ENCODE peak calls at places on chromosomes 16 and 17, in ten cellular contexts. One of them, this sample, is unnamed.

GRCh38 chr16:309476-309875 is 26.5 kb downstream of the PDIA2 start:
- DNase-seq in NCI-H748 treated with DMSO at 0.1 percent for 48 hours: no peak
- DNase-seq in NCI-H1694: no peak
- DNase-seq in HFF-Myc: no peak
- DNase-seq in AG04450: no peak
- DNase-seq in frontal cortex: no peak
- DNase-seq in pons: no peak
- DNase-seq in Panc1: no peak
- DNase-seq in HFFc6: no peak
- DNase-seq in HTR-8/SVneo: no peak
- DNase-seq in this sample: no peak

GRCh38 chr16:52408197-52408845 is 138.6 kb downstream of the TOX3 start:
- DNase-seq in NCI-H748 treated with DMSO at 0.1 percent for 48 hours: no peak
- DNase-seq in NCI-H1694: no peak
- DNase-seq in HFF-Myc: no peak
- DNase-seq in AG04450: no peak
- DNase-seq in frontal cortex: no peak
- DNase-seq in pons: no peak
- DNase-seq in Panc1: no peak
- DNase-seq in HFFc6: no peak
- DNase-seq in HTR-8/SVneo: no peak
- DNase-seq in this sample: no peak

GRCh38 chr16:57028086-57028485 is 38.7 kb downstream of the NLRC5 start:
- DNase-seq in NCI-H748 treated with DMSO at 0.1 percent for 48 hours: no peak
- DNase-seq in NCI-H1694: no peak
- DNase-seq in HFF-Myc: no peak
- DNase-seq in AG04450: no peak
- DNase-seq in frontal cortex: no peak
- DNase-seq in pons: no peak
- DNase-seq in Panc1: no peak
- DNase-seq in HFFc6: no peak
- DNase-seq in HTR-8/SVneo: no peak
- DNase-seq in this sample: no peak

GRCh38 chr17:46865100-46865499 is 13.7 kb downstream of the WNT9B start:
- DNase-seq in NCI-H748 treated with DMSO at 0.1 percent for 48 hours: no peak
- DNase-seq in NCI-H1694: no peak
- DNase-seq in HFF-Myc: peak; percentile 4
- DNase-seq in AG04450: peak; percentile 6
- DNase-seq in frontal cortex: no peak
- DNase-seq in pons: no peak
- DNase-seq in Panc1: no peak
- DNase-seq in HFFc6: peak; percentile 36
- DNase-seq in HTR-8/SVneo: peak; percentile 64
- DNase-seq in this sample: no peak

GRCh38 chr16:10751291-10751697 is 7.7 kb downstream of the NUBP1 start:
- DNase-seq in NCI-H748 treated with DMSO at 0.1 percent for 48 hours: no peak
- DNase-seq in NCI-H1694: no peak
- DNase-seq in HFF-Myc: no peak
- DNase-seq in AG04450: no peak
- DNase-seq in frontal cortex: no peak
- DNase-seq in pons: no peak
- DNase-seq in Panc1: no peak
- DNase-seq in HFFc6: no peak
- DNase-seq in HTR-8/SVneo: no peak
- DNase-seq in this sample: no peak

GRCh38 chr17:19534562-19535149 is 1.0 kb downstream of the SLC47A1 start:
- DNase-seq in NCI-H748 treated with DMSO at 0.1 percent for 48 hours: no peak
- DNase-seq in NCI-H1694: no peak
- DNase-seq in HFF-Myc: no peak
- DNase-seq in AG04450: no peak
- DNase-seq in frontal cortex: no peak
- DNase-seq in pons: no peak
- DNase-seq in Panc1: no peak
- DNase-seq in HFFc6: no peak
- DNase-seq in HTR-8/SVneo: no peak
- DNase-seq in this sample: no peak

GRCh38 chr17:80726558-80727408 is 182.1 kb downstream of the RPTOR start:
- DNase-seq in NCI-H748 treated with DMSO at 0.1 percent for 48 hours: no peak
- DNase-seq in NCI-H1694: no peak
- DNase-seq in HFF-Myc: no peak
- DNase-seq in AG04450: no peak
- DNase-seq in frontal cortex: no peak
- DNase-seq in pons: no peak
- DNase-seq in Panc1: no peak
- DNase-seq in HFFc6: no peak
- DNase-seq in HTR-8/SVneo: no peak
- DNase-seq in this sample: no peak

GRCh38 chr16:11297492-11298142 is 16.5 kb upstream of the PRM1 start:
- DNase-seq in NCI-H748 treated with DMSO at 0.1 percent for 48 hours: no peak
- DNase-seq in NCI-H1694: no peak
- DNase-seq in HFF-Myc: no peak
- DNase-seq in AG04450: peak; percentile 33
- DNase-seq in frontal cortex: peak; percentile 40
- DNase-seq in pons: peak; percentile 62
- DNase-seq in Panc1: no peak
- DNase-seq in HFFc6: peak; percentile 23
- DNase-seq in HTR-8/SVneo: no peak
- DNase-seq in this sample: peak; percentile 81

GRCh38 chr17:66829386-66829864 is 5.5 kb upstream of the CACNG5 start:
- DNase-seq in NCI-H748 treated with DMSO at 0.1 percent for 48 hours: no peak
- DNase-seq in NCI-H1694: no peak
- DNase-seq in HFF-Myc: peak; percentile 19
- DNase-seq in AG04450: peak; percentile 16
- DNase-seq in frontal cortex: no peak
- DNase-seq in pons: no peak
- DNase-seq in Panc1: no peak
- DNase-seq in HFFc6: peak; percentile 26
- DNase-seq in HTR-8/SVneo: peak; percentile 78
- DNase-seq in this sample: no peak

GRCh38 chr16:5763176-5763575 is 665.6 kb upstream of the EEF2KMT start:
- DNase-seq in NCI-H748 treated with DMSO at 0.1 percent for 48 hours: no peak
- DNase-seq in NCI-H1694: no peak
- DNase-seq in HFF-Myc: no peak
- DNase-seq in AG04450: no peak
- DNase-seq in frontal cortex: no peak
- DNase-seq in pons: no peak
- DNase-seq in Panc1: no peak
- DNase-seq in HFFc6: no peak
- DNase-seq in HTR-8/SVneo: no peak
- DNase-seq in this sample: no peak

GRCh38 chr17:33142703-33143299 is 150.3 kb downstream of the ASIC2 start:
- DNase-seq in NCI-H748 treated with DMSO at 0.1 percent for 48 hours: no peak
- DNase-seq in NCI-H1694: no peak
- DNase-seq in HFF-Myc: peak; percentile 9
- DNase-seq in AG04450: no peak
- DNase-seq in frontal cortex: no peak
- DNase-seq in pons: no peak
- DNase-seq in Panc1: no peak
- DNase-seq in HFFc6: no peak
- DNase-seq in HTR-8/SVneo: peak; percentile 11
- DNase-seq in this sample: no peak

GRCh38 chr17:74736423-74737298 is at the start of gene RAB37:
- DNase-seq in NCI-H748 treated with DMSO at 0.1 percent for 48 hours: no peak
- DNase-seq in NCI-H1694: peak; percentile 69
- DNase-seq in HFF-Myc: no peak
- DNase-seq in AG04450: no peak
- DNase-seq in frontal cortex: peak; percentile 29
- DNase-seq in pons: no peak
- DNase-seq in Panc1: no peak
- DNase-seq in HFFc6: no peak
- DNase-seq in HTR-8/SVneo: no peak
- DNase-seq in this sample: no peak

GRCh38 chr17:45147102-45147580 is 1.1 kb upstream of the HEXIM1 start:
- DNase-seq in NCI-H748 treated with DMSO at 0.1 percent for 48 hours: no peak
- DNase-seq in NCI-H1694: peak; percentile 89
- DNase-seq in HFF-Myc: no peak
- DNase-seq in AG04450: no peak
- DNase-seq in frontal cortex: no peak
- DNase-seq in pons: peak; percentile 68
- DNase-seq in Panc1: no peak
- DNase-seq in HFFc6: peak; percentile 40
- DNase-seq in HTR-8/SVneo: peak; percentile 73
- DNase-seq in this sample: no peak

GRCh38 chr17:8056232-8056975 is 17.5 kb downstream of the ALOX15B start:
- DNase-seq in NCI-H748 treated with DMSO at 0.1 percent for 48 hours: no peak
- DNase-seq in NCI-H1694: no peak
- DNase-seq in HFF-Myc: no peak
- DNase-seq in AG04450: peak; percentile 16
- DNase-seq in frontal cortex: no peak
- DNase-seq in pons: peak; percentile 84
- DNase-seq in Panc1: no peak
- DNase-seq in HFFc6: peak; percentile 14
- DNase-seq in HTR-8/SVneo: no peak
- DNase-seq in this sample: peak; percentile 7

GRCh38 chr17:17739388-17740066 is 58.3 kb downstream of the RAI1 start:
- DNase-seq in NCI-H748 treated with DMSO at 0.1 percent for 48 hours: no peak
- DNase-seq in NCI-H1694: peak; percentile 13
- DNase-seq in HFF-Myc: no peak
- DNase-seq in AG04450: no peak
- DNase-seq in frontal cortex: peak; percentile 73
- DNase-seq in pons: peak; percentile 86
- DNase-seq in Panc1: no peak
- DNase-seq in HFFc6: peak; percentile 40
- DNase-seq in HTR-8/SVneo: peak; percentile 64
- DNase-seq in this sample: peak; percentile 70

GRCh38 chr16:24667244-24667764 is 62.1 kb upstream of the TNRC6A start:
- DNase-seq in NCI-H748 treated with DMSO at 0.1 percent for 48 hours: no peak
- DNase-seq in NCI-H1694: no peak
- DNase-seq in HFF-Myc: no peak
- DNase-seq in AG04450: no peak
- DNase-seq in frontal cortex: no peak
- DNase-seq in pons: no peak
- DNase-seq in Panc1: no peak
- DNase-seq in HFFc6: no peak
- DNase-seq in HTR-8/SVneo: no peak
- DNase-seq in this sample: no peak

GRCh38 chr17:3574231-3574630 is 16.6 kb upstream of the TRPV3 start:
- DNase-seq in NCI-H748 treated with DMSO at 0.1 percent for 48 hours: no peak
- DNase-seq in NCI-H1694: no peak
- DNase-seq in HFF-Myc: no peak
- DNase-seq in AG04450: no peak
- DNase-seq in frontal cortex: no peak
- DNase-seq in pons: no peak
- DNase-seq in Panc1: no peak
- DNase-seq in HFFc6: no peak
- DNase-seq in HTR-8/SVneo: no peak
- DNase-seq in this sample: no peak

GRCh38 chr16:11256657-11257130 is 690 bp upstream of the SOCS1 start:
- DNase-seq in NCI-H748 treated with DMSO at 0.1 percent for 48 hours: no peak
- DNase-seq in NCI-H1694: no peak
- DNase-seq in HFF-Myc: no peak
- DNase-seq in AG04450: no peak
- DNase-seq in frontal cortex: no peak
- DNase-seq in pons: peak; percentile 28
- DNase-seq in Panc1: no peak
- DNase-seq in HFFc6: peak; percentile 30
- DNase-seq in HTR-8/SVneo: no peak
- DNase-seq in this sample: peak; percentile 33

GRCh38 chr16:56682703-56683397 is 580 bp downstream of the MT1X start:
- DNase-seq in NCI-H748 treated with DMSO at 0.1 percent for 48 hours: no peak
- DNase-seq in NCI-H1694: no peak
- DNase-seq in HFF-Myc: no peak
- DNase-seq in AG04450: no peak
- DNase-seq in frontal cortex: no peak
- DNase-seq in pons: no peak
- DNase-seq in Panc1: no peak
- DNase-seq in HFFc6: no peak
- DNase-seq in HTR-8/SVneo: no peak
- DNase-seq in this sample: no peak

GRCh38 chr16:381788-382717 is at the start of gene PGAP6:
- DNase-seq in NCI-H748 treated with DMSO at 0.1 percent for 48 hours: peak; percentile 2
- DNase-seq in NCI-H1694: no peak
- DNase-seq in HFF-Myc: no peak
- DNase-seq in AG04450: no peak
- DNase-seq in frontal cortex: peak; percentile 98
- DNase-seq in pons: peak; percentile 52
- DNase-seq in Panc1: no peak
- DNase-seq in HFFc6: no peak
- DNase-seq in HTR-8/SVneo: peak; percentile 61
- DNase-seq in this sample: peak; percentile 73

GRCh38 chr16:75234856-75235696 is 16.3 kb downstream of the CTRB1 start:
- DNase-seq in NCI-H748 treated with DMSO at 0.1 percent for 48 hours: no peak
- DNase-seq in NCI-H1694: no peak
- DNase-seq in HFF-Myc: no peak
- DNase-seq in AG04450: no peak
- DNase-seq in frontal cortex: no peak
- DNase-seq in pons: no peak
- DNase-seq in Panc1: no peak
- DNase-seq in HFFc6: no peak
- DNase-seq in HTR-8/SVneo: no peak
- DNase-seq in this sample: no peak

GRCh38 chr16:81879625-81880024 is 100.5 kb downstream of the PLCG2 start:
- DNase-seq in NCI-H748 treated with DMSO at 0.1 percent for 48 hours: no peak
- DNase-seq in NCI-H1694: no peak
- DNase-seq in HFF-Myc: no peak
- DNase-seq in AG04450: no peak
- DNase-seq in frontal cortex: no peak
- DNase-seq in pons: no peak
- DNase-seq in Panc1: no peak
- DNase-seq in HFFc6: no peak
- DNase-seq in HTR-8/SVneo: no peak
- DNase-seq in this sample: no peak

GRCh38 chr17:7043544-7044268 is at the start of gene SLC16A11:
- DNase-seq in NCI-H748 treated with DMSO at 0.1 percent for 48 hours: peak; percentile 36
- DNase-seq in NCI-H1694: peak; percentile 9
- DNase-seq in HFF-Myc: no peak
- DNase-seq in AG04450: no peak
- DNase-seq in frontal cortex: peak; percentile 34
- DNase-seq in pons: no peak
- DNase-seq in Panc1: no peak
- DNase-seq in HFFc6: no peak
- DNase-seq in HTR-8/SVneo: no peak
- DNase-seq in this sample: no peak

GRCh38 chr16:87661561-87661960 is 59.3 kb downstream of the JPH3 start:
- DNase-seq in NCI-H748 treated with DMSO at 0.1 percent for 48 hours: no peak
- DNase-seq in NCI-H1694: no peak
- DNase-seq in HFF-Myc: no peak
- DNase-seq in AG04450: no peak
- DNase-seq in frontal cortex: no peak
- DNase-seq in pons: no peak
- DNase-seq in Panc1: no peak
- DNase-seq in HFFc6: peak; percentile 12
- DNase-seq in HTR-8/SVneo: no peak
- DNase-seq in this sample: no peak

GRCh38 chr16:58345574-58346354 is 46.5 kb upstream of the GINS3 start:
- DNase-seq in NCI-H748 treated with DMSO at 0.1 percent for 48 hours: no peak
- DNase-seq in NCI-H1694: peak; percentile 22
- DNase-seq in HFF-Myc: no peak
- DNase-seq in AG04450: no peak
- DNase-seq in frontal cortex: no peak
- DNase-seq in pons: no peak
- DNase-seq in Panc1: no peak
- DNase-seq in HFFc6: no peak
- DNase-seq in HTR-8/SVneo: no peak
- DNase-seq in this sample: no peak

This sample was measured in substantia nigra.